ENCODE peak calls at places on chromosomes 2 and 18, in four cellular contexts. One of them, this sample, is unnamed.

GRCh38 chr2:45014016-45014702 is 4.9 kb upstream of the SIX2 start:
- DNase-seq in NCI-H146: peak
- DNase-seq in GM12865: no peak
- DNase-seq in NCI-H345: no peak
- DNase-seq in this sample: no peak

GRCh38 chr2:8623958-8624591 is 57.8 kb upstream of the ID2 start:
- DNase-seq in GM12865: no peak
- DNase-seq in NCI-H146: no peak
- DNase-seq in NCI-H345: no peak
- DNase-seq in this sample: no peak

GRCh38 chr2:46144133-46144800 is 152.9 kb upstream of the EPAS1 start:
- DNase-seq in GM12865: no peak
- DNase-seq in NCI-H345: no peak
- DNase-seq in NCI-H146: no peak
- DNase-seq in this sample: no peak

GRCh38 chr2:46448111-46448510 is 31.3 kb upstream of the TMEM247 start:
- DNase-seq in NCI-H146: no peak
- DNase-seq in GM12865: no peak
- DNase-seq in NCI-H345: no peak
- DNase-seq in this sample: no peak

GRCh38 chr2:127100261-127101047 is 6.5 kb downstream of the BIN1 start:
- DNase-seq in GM12865: no peak
- DNase-seq in NCI-H146: no peak
- DNase-seq in NCI-H345: no peak
- DNase-seq in this sample: no peak

GRCh38 chr2:127220102-127220806 is at the start of gene CYP27C1:
- DNase-seq in NCI-H146: no peak
- DNase-seq in NCI-H345: peak
- DNase-seq in GM12865: no peak
- DNase-seq in this sample: peak

GRCh38 chr18:63224574-63224973 is 95.0 kb downstream of the BCL2 start:
- DNase-seq in NCI-H345: no peak
- DNase-seq in NCI-H146: no peak
- DNase-seq in GM12865: no peak
- DNase-seq in this sample: no peak

GRCh38 chr2:15096873-15097272 is 464.3 kb downstream of the NBAS start:
- DNase-seq in NCI-H345: no peak
- DNase-seq in NCI-H146: peak
- DNase-seq in GM12865: no peak
- DNase-seq in this sample: no peak

GRCh38 chr18:75341267-75341666 is 86.2 kb downstream of the SMIM21 start:
- DNase-seq in NCI-H146: no peak
- DNase-seq in NCI-H345: no peak
- DNase-seq in GM12865: no peak
- DNase-seq in this sample: no peak

GRCh38 chr18:43236921-43237320 is 40.4 kb downstream of the SYT4 start:
- DNase-seq in GM12865: no peak
- DNase-seq in NCI-H146: no peak
- DNase-seq in NCI-H345: no peak
- DNase-seq in this sample: no peak

GRCh38 chr2:105454801-105455485 is 56.1 kb upstream of the FHL2 start:
- DNase-seq in NCI-H345: no peak
- DNase-seq in GM12865: peak
- DNase-seq in NCI-H146: no peak
- DNase-seq in this sample: no peak

GRCh38 chr2:136235451-136236418 is 117.8 kb upstream of the CXCR4 start:
- DNase-seq in GM12865: no peak
- DNase-seq in NCI-H345: no peak
- DNase-seq in NCI-H146: no peak
- DNase-seq in this sample: no peak

GRCh38 chr2:128008089-128008672 is 19.7 kb downstream of the SAP130 start:
- DNase-seq in NCI-H146: no peak
- DNase-seq in GM12865: no peak
- DNase-seq in NCI-H345: no peak
- DNase-seq in this sample: no peak

GRCh38 chr2:26477911-26478253 is at the start of gene OTOF:
- DNase-seq in GM12865: no peak
- DNase-seq in NCI-H345: no peak
- DNase-seq in NCI-H146: no peak
- DNase-seq in this sample: no peak

GRCh38 chr2:210195066-210195852 is 24.1 kb upstream of the KANSL1L start:
- DNase-seq in GM12865: peak
- DNase-seq in NCI-H146: peak
- DNase-seq in NCI-H345: peak
- DNase-seq in this sample: peak

GRCh38 chr2:240195316-240195861 is 54.9 kb upstream of the OTOS start:
- DNase-seq in GM12865: no peak
- DNase-seq in NCI-H345: no peak
- DNase-seq in NCI-H146: no peak
- DNase-seq in this sample: no peak

GRCh38 chr2:9333591-9334171 is 89.6 kb downstream of the ITGB1BP1 start:
- DNase-seq in NCI-H146: peak
- DNase-seq in GM12865: peak
- DNase-seq in NCI-H345: peak
- DNase-seq in this sample: peak

GRCh38 chr18:7259482-7259881 is 28.6 kb downstream of the LRRC30 start:
- DNase-seq in NCI-H146: no peak
- DNase-seq in NCI-H345: no peak
- DNase-seq in GM12865: no peak
- DNase-seq in this sample: peak

GRCh38 chr2:16194530-16194929 is 254.2 kb downstream of the MYCN start:
- DNase-seq in NCI-H345: no peak
- DNase-seq in GM12865: no peak
- DNase-seq in NCI-H146: no peak
- DNase-seq in this sample: no peak

GRCh38 chr2:56676966-56677365 is 493.2 kb downstream of the CCDC85A start:
- DNase-seq in NCI-H345: no peak
- DNase-seq in GM12865: no peak
- DNase-seq in NCI-H146: no peak
- DNase-seq in this sample: no peak

GRCh38 chr18:63043516-63043915 is 276.1 kb downstream of the BCL2 start:
- DNase-seq in NCI-H345: no peak
- DNase-seq in NCI-H146: no peak
- DNase-seq in GM12865: no peak
- DNase-seq in this sample: no peak

GRCh38 chr18:5173646-5174045 is 23.4 kb downstream of the AKAIN1 start:
- DNase-seq in NCI-H345: no peak
- DNase-seq in NCI-H146: no peak
- DNase-seq in GM12865: no peak
- DNase-seq in this sample: no peak

GRCh38 chr2:237391140-237391539 is 22.8 kb downstream of the COL6A3 start:
- DNase-seq in GM12865: no peak
- DNase-seq in NCI-H146: no peak
- DNase-seq in NCI-H345: no peak
- DNase-seq in this sample: no peak

GRCh38 chr2:10527585-10527984 is 79.5 kb upstream of the ODC1 start:
- DNase-seq in GM12865: no peak
- DNase-seq in NCI-H345: no peak
- DNase-seq in NCI-H146: no peak
- DNase-seq in this sample: no peak

GRCh38 chr18:8848541-8848940 is 143.2 kb downstream of the MTCL1 start:
- DNase-seq in GM12865: no peak
- DNase-seq in NCI-H345: no peak
- DNase-seq in NCI-H146: no peak
- DNase-seq in this sample: no peak

GRCh38 chr18:44229693-44230108 is 451.0 kb upstream of the SETBP1 start:
- DNase-seq in GM12865: no peak
- DNase-seq in NCI-H146: no peak
- DNase-seq in NCI-H345: no peak
- DNase-seq in this sample: no peak

GRCh38 chr2:66925128-66925527 is 472.0 kb upstream of the ETAA1 start:
- DNase-seq in NCI-H146: no peak
- DNase-seq in NCI-H345: no peak
- DNase-seq in GM12865: no peak
- DNase-seq in this sample: no peak

GRCh38 chr2:239689985-239690384 is 289.2 kb upstream of the HDAC4 start:
- DNase-seq in NCI-H345: peak
- DNase-seq in NCI-H146: no peak
- DNase-seq in GM12865: no peak
- DNase-seq in this sample: peak

GRCh38 chr18:72652990-72653593 is 109.0 kb upstream of the CBLN2 start:
- DNase-seq in NCI-H345: no peak
- DNase-seq in NCI-H146: peak
- DNase-seq in GM12865: peak
- DNase-seq in this sample: peak

GRCh38 chr2:219177594-219178376 is at the start of gene RETREG2:
- DNase-seq in NCI-H345: peak
- DNase-seq in NCI-H146: peak
- DNase-seq in GM12865: peak
- DNase-seq in this sample: peak

GRCh38 chr2:240435457-240435954 is at the start of gene GPC1:
- DNase-seq in GM12865: peak
- DNase-seq in NCI-H345: peak
- DNase-seq in NCI-H146: peak
- DNase-seq in this sample: peak

GRCh38 chr2:97664636-97664970 is 759 bp upstream of the ACTR1B start:
- DNase-seq in NCI-H345: no peak
- DNase-seq in NCI-H146: peak
- DNase-seq in GM12865: no peak
- DNase-seq in this sample: no peak

GRCh38 chr2:129903586-129904425 is 75.7 kb upstream of the RAB6C start:
- DNase-seq in NCI-H345: no peak
- DNase-seq in NCI-H146: no peak
- DNase-seq in GM12865: no peak
- DNase-seq in this sample: no peak

GRCh38 chr2:219643788-219644398 is 16.5 kb downstream of the SLC4A3 start:
- DNase-seq in GM12865: peak
- DNase-seq in NCI-H345: no peak
- DNase-seq in NCI-H146: no peak
- DNase-seq in this sample: no peak

GRCh38 chr18:45997689-45998088 is 30.6 kb upstream of the EPG5 start:
- DNase-seq in NCI-H146: no peak
- DNase-seq in GM12865: no peak
- DNase-seq in NCI-H345: no peak
- DNase-seq in this sample: no peak

GRCh38 chr2:96665083-96665569 is 22.6 kb downstream of the FER1L5 start:
- DNase-seq in NCI-H146: no peak
- DNase-seq in GM12865: no peak
- DNase-seq in NCI-H345: no peak
- DNase-seq in this sample: no peak

GRCh38 chr18:12391487-12392136 is 14.6 kb upstream of the AFG3L2 start:
- DNase-seq in NCI-H345: peak
- DNase-seq in NCI-H146: peak
- DNase-seq in GM12865: peak
- DNase-seq in this sample: peak

GRCh38 chr2:168992026-168992425 is 39.1 kb downstream of the ABCB11 start:
- DNase-seq in NCI-H345: no peak
- DNase-seq in GM12865: no peak
- DNase-seq in NCI-H146: no peak
- DNase-seq in this sample: no peak

GRCh38 chr2:25215232-25215631 is 46.9 kb upstream of the POMC start:
- DNase-seq in NCI-H146: no peak
- DNase-seq in GM12865: no peak
- DNase-seq in NCI-H345: no peak
- DNase-seq in this sample: no peak

GRCh38 chr2:41781082-41781481 is 266.7 kb upstream of the PKDCC start:
- DNase-seq in GM12865: no peak
- DNase-seq in NCI-H146: no peak
- DNase-seq in NCI-H345: peak
- DNase-seq in this sample: no peak